ENCODE peak calls at places on chromosomes 7 and 10, in six cellular contexts. One of them, this sample, is unnamed.

GRCh38 chr10:42475168-42476098 is 162.9 kb downstream of the ZNF33B start:
- DNase-seq in neural crest cell: no peak
- DNase-seq in RWPE1: peak
- DNase-seq in neural progenitor cell: no peak
- DNase-seq in uterus: no peak
- DNase-seq in mesenteric fat pad: no peak
- DNase-seq in this sample: no peak

GRCh38 chr10:4546500-4546899 is 279.5 kb upstream of the AKR1E2 start:
- DNase-seq in neural progenitor cell: no peak
- DNase-seq in uterus: no peak
- DNase-seq in mesenteric fat pad: no peak
- DNase-seq in RWPE1: no peak
- DNase-seq in neural crest cell: no peak
- DNase-seq in this sample: no peak

GRCh38 chr7:81433196-81433595 is 336.7 kb downstream of the HGF start:
- DNase-seq in mesenteric fat pad: no peak
- DNase-seq in neural crest cell: no peak
- DNase-seq in neural progenitor cell: no peak
- DNase-seq in uterus: no peak
- DNase-seq in RWPE1: no peak
- DNase-seq in this sample: no peak

GRCh38 chr7:66539948-66540375 is 88.7 kb upstream of the KCTD7 start:
- DNase-seq in uterus: no peak
- DNase-seq in RWPE1: no peak
- DNase-seq in mesenteric fat pad: no peak
- DNase-seq in neural progenitor cell: no peak
- DNase-seq in neural crest cell: no peak
- DNase-seq in this sample: no peak

GRCh38 chr10:58360412-58361004 is 24.7 kb upstream of the TFAM start:
- DNase-seq in neural progenitor cell: no peak
- DNase-seq in neural crest cell: no peak
- DNase-seq in RWPE1: peak
- DNase-seq in mesenteric fat pad: no peak
- DNase-seq in uterus: no peak
- DNase-seq in this sample: no peak

GRCh38 chr10:101444058-101444457 is 90.1 kb downstream of the BTRC start:
- DNase-seq in uterus: no peak
- DNase-seq in RWPE1: no peak
- DNase-seq in neural progenitor cell: no peak
- DNase-seq in neural crest cell: no peak
- DNase-seq in mesenteric fat pad: no peak
- DNase-seq in this sample: no peak

GRCh38 chr10:25398680-25399079 is 223.9 kb downstream of the GPR158 start:
- DNase-seq in neural progenitor cell: no peak
- DNase-seq in RWPE1: no peak
- DNase-seq in neural crest cell: no peak
- DNase-seq in mesenteric fat pad: no peak
- DNase-seq in uterus: no peak
- DNase-seq in this sample: no peak

GRCh38 chr10:100751211-100751933 is 6.0 kb downstream of the PAX2 start:
- DNase-seq in uterus: no peak
- DNase-seq in RWPE1: no peak
- DNase-seq in mesenteric fat pad: peak
- DNase-seq in neural crest cell: no peak
- DNase-seq in neural progenitor cell: no peak
- DNase-seq in this sample: no peak

GRCh38 chr7:98534493-98534892 is 82.6 kb upstream of the NPTX2 start:
- DNase-seq in neural progenitor cell: no peak
- DNase-seq in mesenteric fat pad: no peak
- DNase-seq in neural crest cell: no peak
- DNase-seq in RWPE1: no peak
- DNase-seq in uterus: no peak
- DNase-seq in this sample: no peak

GRCh38 chr10:61175331-61175730 is 231.3 kb upstream of the RHOBTB1 start:
- DNase-seq in mesenteric fat pad: no peak
- DNase-seq in uterus: no peak
- DNase-seq in neural progenitor cell: no peak
- DNase-seq in RWPE1: no peak
- DNase-seq in neural crest cell: no peak
- DNase-seq in this sample: no peak

GRCh38 chr10:4396401-4397283 is 429.4 kb upstream of the AKR1E2 start:
- DNase-seq in mesenteric fat pad: no peak
- DNase-seq in RWPE1: no peak
- DNase-seq in uterus: no peak
- DNase-seq in neural crest cell: no peak
- DNase-seq in neural progenitor cell: no peak
- DNase-seq in this sample: no peak

GRCh38 chr10:31771345-31771831 is 157.2 kb downstream of the ARHGAP12 start:
- DNase-seq in mesenteric fat pad: no peak
- DNase-seq in uterus: peak
- DNase-seq in neural progenitor cell: no peak
- DNase-seq in RWPE1: no peak
- DNase-seq in neural crest cell: no peak
- DNase-seq in this sample: no peak

GRCh38 chr7:22934023-22934422 is 79.9 kb downstream of the HYCC1 start:
- DNase-seq in mesenteric fat pad: no peak
- DNase-seq in neural progenitor cell: no peak
- DNase-seq in uterus: no peak
- DNase-seq in RWPE1: no peak
- DNase-seq in neural crest cell: no peak
- DNase-seq in this sample: no peak

GRCh38 chr7:128883622-128884549 is 21.2 kb downstream of the ATP6V1F start:
- DNase-seq in RWPE1: peak
- DNase-seq in uterus: peak
- DNase-seq in mesenteric fat pad: peak
- DNase-seq in neural crest cell: peak
- DNase-seq in neural progenitor cell: peak
- DNase-seq in this sample: peak

GRCh38 chr7:11195502-11195901 is 221.8 kb downstream of the PHF14 start:
- DNase-seq in RWPE1: no peak
- DNase-seq in uterus: no peak
- DNase-seq in neural crest cell: no peak
- DNase-seq in mesenteric fat pad: no peak
- DNase-seq in neural progenitor cell: peak
- DNase-seq in this sample: no peak

GRCh38 chr10:45460235-45460878 is 86.3 kb downstream of the ALOX5 start:
- DNase-seq in mesenteric fat pad: no peak
- DNase-seq in uterus: no peak
- DNase-seq in neural progenitor cell: no peak
- DNase-seq in neural crest cell: no peak
- DNase-seq in RWPE1: no peak
- DNase-seq in this sample: no peak

GRCh38 chr10:109456566-109457361 is 466.5 kb downstream of the XPNPEP1 start:
- DNase-seq in neural progenitor cell: peak
- DNase-seq in RWPE1: no peak
- DNase-seq in neural crest cell: peak
- DNase-seq in uterus: no peak
- DNase-seq in mesenteric fat pad: no peak
- DNase-seq in this sample: peak

This sample was measured in Peyer's patch.